ENCODE peak calls at places on chromosomes 11 and 22, in six cellular contexts. P, A, Q, L, C and S are unnamed samples.

GRCh38 chr11:36478700-36479329 is 31.3 kb downstream of the TRAF6 start:
- DNase-seq in C (no peak), L (no peak), P (no peak), Q (peak), A (no peak), S (no peak)

GRCh38 chr22:22756109-22756508 is 111.7 kb downstream of the GGTLC2 start:
- DNase-seq in A (no peak), L (no peak), C (no peak), Q (no peak), P (no peak), S (no peak)

GRCh38 chr11:68146704-68147474 is 25.7 kb upstream of the CHKA start:
- DNase-seq in Q (peak), P (no peak), L (no peak), C (peak), A (no peak), S (no peak)

GRCh38 chr11:69982675-69983570 is 95.2 kb upstream of the ANO1 start:
- DNase-seq in P (no peak), L (peak), C (no peak), A (no peak), Q (no peak), S (no peak)

GRCh38 chr11:69055598-69056516 is 7.1 kb downstream of the TPCN2 start:
- DNase-seq in A (no peak), P (no peak), C (no peak), L (no peak), Q (no peak), S (peak)

GRCh38 chr22:39994566-39995345 is at the start of gene FAM83F:
- DNase-seq in A (peak), L (no peak), C (no peak), P (no peak), Q (no peak), S (peak)

GRCh38 chr11:17012712-17013547 is 1.3 kb downstream of the PLEKHA7 start:
- DNase-seq in C (peak), A (no peak), L (peak), Q (peak), P (no peak), S (peak)

GRCh38 chr22:20437253-20438065 is at the start of gene SCARF2:
- DNase-seq in L (peak), A (no peak), C (no peak), Q (peak), P (no peak), S (peak)

GRCh38 chr11:106914409-106914808 is 103.9 kb downstream of the GUCY1A2 start:
- DNase-seq in C (no peak), P (no peak), L (no peak), Q (no peak), A (no peak), S (no peak)

GRCh38 chr11:108865411-108865810 is 200.5 kb downstream of the DDX10 start:
- DNase-seq in P (no peak), L (no peak), Q (peak), C (no peak), A (no peak), S (no peak)

GRCh38 chr22:23306926-23307325 is 126.6 kb downstream of the BCR start:
- DNase-seq in C (no peak), Q (no peak), L (no peak), A (no peak), P (no peak), S (no peak)

GRCh38 chr11:67484847-67485311 is 2.1 kb downstream of the AIP start:
- DNase-seq in L (no peak), A (peak), P (no peak), Q (no peak), C (no peak), S (peak)

GRCh38 chr11:128691802-128692749 is 1.8 kb upstream of the FLI1 start:
- DNase-seq in Q (no peak), A (no peak), C (no peak), L (peak), P (no peak), S (no peak)

GRCh38 chr22:19888131-19888746 is 33.6 kb upstream of the GNB1L start:
- DNase-seq in Q (no peak), C (no peak), P (no peak), A (no peak), L (peak), S (peak)

GRCh38 chr11:77467993-77468392 is 5.9 kb downstream of the PAK1 start:
- DNase-seq in P (no peak), C (no peak), Q (no peak), A (no peak), L (no peak), S (no peak)

GRCh38 chr11:77548552-77549439 is 41.0 kb upstream of the AQP11 start:
- DNase-seq in A (no peak), L (no peak), Q (no peak), P (no peak), C (no peak), S (no peak)

GRCh38 chr22:29511126-29511854 is 31.3 kb downstream of the NEFH start:
- DNase-seq in Q (no peak), C (no peak), A (no peak), P (no peak), L (no peak), S (no peak)

GRCh38 chr11:131689049-131689925 is 318.9 kb downstream of the NTM start:
- DNase-seq in L (peak), C (no peak), P (no peak), A (no peak), Q (no peak), S (no peak)

GRCh38 chr11:61158691-61159381 is 2.4 kb downstream of the VPS37C start:
- DNase-seq in Q (peak), A (no peak), P (no peak), L (no peak), C (no peak), S (peak)

GRCh38 chr22:40407831-40408717 is 37.7 kb downstream of the SGSM3 start:
- DNase-seq in Q (no peak), A (no peak), C (no peak), L (no peak), P (no peak), S (peak)

GRCh38 chr11:14148653-14149273 is 186.2 kb downstream of the SPON1 start:
- DNase-seq in L (no peak), Q (peak), C (no peak), A (no peak), P (no peak), S (no peak)

GRCh38 chr11:22192642-22193347 is at the start of gene ANO5:
- DNase-seq in C (peak), P (no peak), A (no peak), Q (peak), L (peak), S (peak)

GRCh38 chr11:61732705-61733104 is 19.7 kb upstream of the MYRF start:
- DNase-seq in L (peak), P (no peak), C (no peak), A (no peak), Q (peak), S (no peak)

GRCh38 chr11:85464283-85464682 is 162.9 kb downstream of the DLG2 start:
- DNase-seq in A (no peak), Q (no peak), L (no peak), C (no peak), P (no peak), S (no peak)

GRCh38 chr11:80155412-80156017 is 714.7 kb upstream of the TENM4 start:
- DNase-seq in C (no peak), L (no peak), P (no peak), A (no peak), Q (no peak), S (no peak)

GRCh38 chr11:119990306-119991021 is 147.4 kb downstream of the TRIM29 start:
- DNase-seq in C (no peak), P (no peak), Q (peak), A (no peak), L (peak), S (no peak)

GRCh38 chr11:106304274-106304673 is 226.8 kb downstream of the AASDHPPT start:
- DNase-seq in L (no peak), A (no peak), C (no peak), Q (peak), P (no peak), S (no peak)

GRCh38 chr11:63763506-63764200 is 4.9 kb downstream of the ZFTA start:
- DNase-seq in L (peak), A (no peak), C (no peak), Q (no peak), P (no peak), S (peak)

GRCh38 chr11:63761173-63761572 is 7.4 kb downstream of the ZFTA start:
- DNase-seq in P (no peak), L (no peak), A (no peak), Q (no peak), C (no peak), S (no peak)

GRCh38 chr11:63761870-63762661 is 6.5 kb downstream of the ZFTA start:
- DNase-seq in Q (no peak), P (no peak), C (no peak), L (peak), A (no peak), S (no peak)

GRCh38 chr11:63762662-63763505 is 5.7 kb downstream of the ZFTA start:
- DNase-seq in Q (peak), P (no peak), A (no peak), C (no peak), L (peak), S (peak)

GRCh38 chr11:63760487-63761079 is 8.0 kb downstream of the ZFTA start:
- DNase-seq in C (no peak), P (no peak), L (no peak), Q (no peak), A (no peak), S (no peak)
- H3K4me3 ChIP-seq in C (no peak), P (no peak), L (no peak), Q (no peak), A (no peak), S (no peak)

GRCh38 chr11:95723353-95723942 is 66.1 kb downstream of the FAM76B start:
- DNase-seq in C (no peak), P (no peak), Q (peak), L (no peak), A (no peak), S (no peak)

GRCh38 chr11:95729462-95729861 is 60.1 kb downstream of the FAM76B start:
- DNase-seq in Q (no peak), L (no peak), P (no peak), A (no peak), C (no peak), S (no peak)

GRCh38 chr11:95728790-95729189 is 60.8 kb downstream of the FAM76B start:
- DNase-seq in Q (no peak), P (no peak), L (no peak), C (no peak), A (no peak), S (no peak)

GRCh38 chr11:95725169-95725568 is 64.4 kb downstream of the FAM76B start:
- DNase-seq in Q (no peak), P (no peak), L (no peak), A (no peak), C (no peak), S (no peak)

DNA sequence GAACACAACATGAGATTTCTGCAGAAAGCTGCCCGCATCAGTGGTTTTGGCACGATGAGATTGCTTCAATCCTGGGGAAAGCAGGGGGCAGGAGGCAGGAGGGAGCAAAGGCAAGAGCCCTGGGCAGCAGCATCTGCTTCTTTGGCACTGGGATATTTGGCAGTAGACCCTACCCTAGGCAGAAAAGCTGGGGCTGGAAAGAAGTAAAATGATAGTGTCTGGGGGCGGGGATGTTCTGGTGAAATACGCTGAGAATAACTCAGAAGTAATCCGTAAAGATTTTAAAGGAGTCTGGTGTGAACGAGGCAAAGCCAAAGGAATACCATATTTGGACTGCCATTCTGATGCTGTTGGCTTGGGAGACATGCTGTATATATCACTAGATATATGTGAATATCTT is 62.0 kb downstream of the FAM76B start:
- DNase-seq in C (no peak), L (no peak), Q (no peak), P (no peak), A (no peak), S (no peak)
- H3K27ac ChIP-seq in C (no peak), L (no peak), Q (no peak), P (no peak), A (no peak), S (no peak)

GRCh38 chr22:26670459-26670858 is 13.1 kb downstream of the MIAT start:
- DNase-seq in A (no peak), C (no peak), P (no peak), L (no peak), Q (no peak), S (no peak)

GRCh38 chr22:26672060-26672471 is 14.7 kb downstream of the MIAT start:
- DNase-seq in C (no peak), P (no peak), A (no peak), Q (no peak), L (no peak), S (no peak)

GRCh38 chr22:26672590-26673468 is 15.4 kb downstream of the MIAT start:
- DNase-seq in L (peak), P (peak), A (peak), Q (peak), C (peak), S (peak)

GRCh38 chr22:26673485-26673884 is 16.1 kb downstream of the MIAT start:
- DNase-seq in L (no peak), A (no peak), C (no peak), P (no peak), Q (peak), S (no peak)

DNA sequence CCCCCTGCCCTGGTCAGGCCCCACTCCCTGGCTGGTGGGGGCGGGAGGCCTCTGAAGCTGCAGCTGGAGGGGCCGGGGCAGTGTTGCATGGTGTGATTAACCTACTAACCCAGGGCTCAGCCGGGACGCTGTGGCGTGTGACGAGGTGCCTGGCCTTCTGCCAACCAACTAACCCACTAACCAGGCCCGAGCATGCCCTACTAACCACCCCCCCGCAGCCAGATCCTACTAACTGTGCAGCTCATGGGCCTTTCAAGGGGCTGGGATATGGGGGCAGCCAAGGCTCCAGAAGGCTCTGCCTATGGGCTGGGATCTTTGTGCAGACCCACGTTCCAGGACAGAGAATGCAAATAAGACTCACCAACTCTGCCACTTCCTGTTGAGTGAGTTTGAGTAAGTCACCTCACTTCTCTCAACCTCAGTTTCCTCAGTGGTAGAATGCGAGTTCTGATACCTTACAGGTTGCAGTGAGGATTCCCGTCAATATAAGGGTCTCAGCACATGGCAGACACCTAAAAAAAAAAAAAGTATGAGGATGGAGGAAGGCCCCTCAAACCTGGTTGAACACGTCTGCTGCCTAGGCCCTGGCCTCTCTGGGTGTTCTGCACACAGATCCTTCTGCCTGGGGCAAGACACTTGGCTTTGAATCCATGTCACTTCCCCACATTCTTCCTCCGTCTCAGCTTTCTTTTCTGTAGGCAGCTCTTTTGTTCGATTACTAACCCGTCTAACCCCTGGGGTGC is 14.1 kb downstream of the MIAT start:
- DNase-seq in C (no peak), A (peak), Q (no peak), P (peak), L (peak), S (no peak)
- H3K4me3 ChIP-seq in C (no peak), A (peak), Q (no peak), P (peak), L (no peak), S (no peak)

GRCh38 chr22:32578752-32579151 is 104.1 kb downstream of the FBXO7 start:
- DNase-seq in L (no peak), Q (no peak), C (no peak), P (no peak), A (no peak), S (no peak)
- H3K27ac ChIP-seq in L (no peak), Q (no peak), C (no peak), P (no peak), A (no peak), S (no peak)

GRCh38 chr22:38412435-38413084 is 42.4 kb downstream of the KCNJ4 start:
- DNase-seq in C (peak), L (peak), Q (no peak), P (no peak), A (no peak), S (peak)
- H3K4me3 ChIP-seq in C (no peak), L (peak), Q (no peak), P (no peak), A (no peak), S (no peak)

GRCh38 chr11:63876616-63877015 is 37.7 kb downstream of the MARK2 start:
- DNase-seq in A (no peak), Q (no peak), C (no peak), L (no peak), P (no peak), S (no peak)
- H3K27ac ChIP-seq in A (no peak), Q (no peak), C (no peak), L (no peak), P (no peak), S (no peak)

GRCh38 chr22:36362819-36363377 is 24.9 kb downstream of the MYH9 start:
- DNase-seq in P (no peak), L (no peak), C (no peak), Q (peak), A (no peak), S (no peak)

GRCh38 chr22:36363378-36363931 is 24.3 kb downstream of the MYH9 start:
- DNase-seq in A (no peak), Q (no peak), P (no peak), C (no peak), L (no peak), S (no peak)

GRCh38 chr22:36365020-36365411 is 22.8 kb downstream of the MYH9 start:
- DNase-seq in Q (peak), C (no peak), A (peak), L (peak), P (peak), S (peak)

GRCh38 chr22:36366291-36366708 is 21.5 kb downstream of the MYH9 start:
- DNase-seq in A (peak), Q (peak), C (no peak), P (no peak), L (no peak), S (no peak)

GRCh38 chr22:36364255-36365019 is 23.3 kb downstream of the MYH9 start:
- DNase-seq in A (no peak), P (no peak), C (no peak), Q (no peak), L (no peak), S (no peak)
- H3K4me3 ChIP-seq in A (peak), P (peak), C (no peak), Q (no peak), L (no peak), S (no peak)

GRCh38 chr22:50308986-50309600 is 1.6 kb upstream of the PLXNB2 start:
- DNase-seq in Q (no peak), A (no peak), C (no peak), P (no peak), L (no peak), S (no peak)
- H3K27ac ChIP-seq in Q (peak), A (no peak), C (peak), P (no peak), L (peak), S (no peak)

GRCh38 chr11:130527648-130528300 is 79.3 kb downstream of the ADAMTS15 start:
- DNase-seq in A (no peak), Q (peak), C (no peak), P (no peak), L (no peak), S (no peak)

GRCh38 chr11:130524132-130524790 is 75.8 kb downstream of the ADAMTS15 start:
- DNase-seq in Q (no peak), C (no peak), P (no peak), A (no peak), L (no peak), S (no peak)

GRCh38 chr11:130523609-130524008 is 75.2 kb downstream of the ADAMTS15 start:
- DNase-seq in C (peak), A (no peak), L (peak), Q (peak), P (no peak), S (peak)

GRCh38 chr11:130523166-130523565 is 74.7 kb downstream of the ADAMTS15 start:
- DNase-seq in P (no peak), Q (peak), A (no peak), C (peak), L (no peak), S (no peak)

GRCh38 chr11:130525307-130525706 is 76.9 kb downstream of the ADAMTS15 start:
- DNase-seq in C (no peak), L (no peak), P (no peak), Q (no peak), A (no peak), S (no peak)
- H3K4me3 ChIP-seq in C (no peak), L (no peak), P (no peak), Q (no peak), A (no peak), S (no peak)

GRCh38 chr22:35467788-35468187 is 67.8 kb downstream of the MCM5 start:
- DNase-seq in A (no peak), Q (peak), C (peak), P (no peak), L (peak), S (peak)
- H3K27ac ChIP-seq in A (no peak), Q (no peak), C (peak), P (no peak), L (peak), S (no peak)